ENCODE peak calls at places on chromosomes 6 and 20, in five cellular contexts. One of them, this sample, is unnamed.

GRCh38 chr20:62692176-62692575 is 16.5 kb upstream of the NTSR1 start:
- DNase-seq in stimulated activated CD4-positive, alpha-beta T cell treated with anti-CD3 and anti-CD28 coated beads, Interleukin-2, amount 100 ng/mL, for 48 hours: no peak
- DNase-seq in cerebellar cortex: no peak
- DNase-seq in Right ventricle myocardium inferior: no peak
- DNase-seq in NCI-H1417: peak
- DNase-seq in this sample: peak

GRCh38 chr6:148508401-148509151 is 165.9 kb downstream of the SASH1 start:
- DNase-seq in stimulated activated CD4-positive, alpha-beta T cell treated with anti-CD3 and anti-CD28 coated beads, Interleukin-2, amount 100 ng/mL, for 48 hours: no peak
- DNase-seq in cerebellar cortex: no peak
- DNase-seq in Right ventricle myocardium inferior: no peak
- DNase-seq in NCI-H1417: no peak
- DNase-seq in this sample: no peak

GRCh38 chr20:3797226-3797545 is 1.1 kb downstream of the CDC25B start:
- DNase-seq in stimulated activated CD4-positive, alpha-beta T cell treated with anti-CD3 and anti-CD28 coated beads, Interleukin-2, amount 100 ng/mL, for 48 hours: no peak
- DNase-seq in cerebellar cortex: no peak
- DNase-seq in Right ventricle myocardium inferior: peak
- DNase-seq in NCI-H1417: no peak
- DNase-seq in this sample: no peak

GRCh38 chr6:107230448-107230847 is 115.1 kb upstream of the BEND3 start:
- DNase-seq in stimulated activated CD4-positive, alpha-beta T cell treated with anti-CD3 and anti-CD28 coated beads, Interleukin-2, amount 100 ng/mL, for 48 hours: no peak
- DNase-seq in cerebellar cortex: no peak
- DNase-seq in Right ventricle myocardium inferior: no peak
- DNase-seq in NCI-H1417: no peak
- DNase-seq in this sample: peak

GRCh38 chr20:51661609-51662178 is 106.5 kb downstream of the ATP9A start:
- DNase-seq in stimulated activated CD4-positive, alpha-beta T cell treated with anti-CD3 and anti-CD28 coated beads, Interleukin-2, amount 100 ng/mL, for 48 hours: peak
- DNase-seq in cerebellar cortex: no peak
- DNase-seq in Right ventricle myocardium inferior: no peak
- DNase-seq in NCI-H1417: no peak
- DNase-seq in this sample: no peak

GRCh38 chr6:108650325-108650724 is 89.6 kb downstream of the FOXO3 start:
- DNase-seq in stimulated activated CD4-positive, alpha-beta T cell treated with anti-CD3 and anti-CD28 coated beads, Interleukin-2, amount 100 ng/mL, for 48 hours: no peak
- DNase-seq in cerebellar cortex: no peak
- DNase-seq in Right ventricle myocardium inferior: no peak
- DNase-seq in NCI-H1417: no peak
- DNase-seq in this sample: no peak

GRCh38 chr6:132684267-132684666 is 25.3 kb upstream of the TAAR1 start:
- DNase-seq in stimulated activated CD4-positive, alpha-beta T cell treated with anti-CD3 and anti-CD28 coated beads, Interleukin-2, amount 100 ng/mL, for 48 hours: no peak
- DNase-seq in cerebellar cortex: no peak
- DNase-seq in Right ventricle myocardium inferior: no peak
- DNase-seq in NCI-H1417: peak
- DNase-seq in this sample: no peak

GRCh38 chr20:1062334-1063015 is 55.9 kb upstream of the PSMF1 start:
- DNase-seq in stimulated activated CD4-positive, alpha-beta T cell treated with anti-CD3 and anti-CD28 coated beads, Interleukin-2, amount 100 ng/mL, for 48 hours: no peak
- DNase-seq in cerebellar cortex: no peak
- DNase-seq in Right ventricle myocardium inferior: no peak
- DNase-seq in NCI-H1417: no peak
- DNase-seq in this sample: no peak

GRCh38 chr6:148239215-148239614 is 103.4 kb upstream of the SASH1 start:
- DNase-seq in stimulated activated CD4-positive, alpha-beta T cell treated with anti-CD3 and anti-CD28 coated beads, Interleukin-2, amount 100 ng/mL, for 48 hours: no peak
- DNase-seq in cerebellar cortex: no peak
- DNase-seq in Right ventricle myocardium inferior: no peak
- DNase-seq in NCI-H1417: no peak
- DNase-seq in this sample: no peak

GRCh38 chr6:153170511-153170910 is 39.4 kb upstream of the RGS17 start:
- DNase-seq in stimulated activated CD4-positive, alpha-beta T cell treated with anti-CD3 and anti-CD28 coated beads, Interleukin-2, amount 100 ng/mL, for 48 hours: no peak
- DNase-seq in cerebellar cortex: no peak
- DNase-seq in Right ventricle myocardium inferior: no peak
- DNase-seq in NCI-H1417: no peak
- DNase-seq in this sample: no peak

GRCh38 chr6:45930419-45931059 is 85.1 kb downstream of the CLIC5 start:
- DNase-seq in stimulated activated CD4-positive, alpha-beta T cell treated with anti-CD3 and anti-CD28 coated beads, Interleukin-2, amount 100 ng/mL, for 48 hours: peak
- DNase-seq in cerebellar cortex: peak
- DNase-seq in Right ventricle myocardium inferior: peak
- DNase-seq in NCI-H1417: peak
- DNase-seq in this sample: peak

GRCh38 chr6:138242987-138243592 is 24.8 kb upstream of the PBOV1 start:
- DNase-seq in stimulated activated CD4-positive, alpha-beta T cell treated with anti-CD3 and anti-CD28 coated beads, Interleukin-2, amount 100 ng/mL, for 48 hours: no peak
- DNase-seq in cerebellar cortex: peak
- DNase-seq in Right ventricle myocardium inferior: no peak
- DNase-seq in NCI-H1417: peak
- DNase-seq in this sample: no peak

GRCh38 chr6:157468574-157468973 is 87.6 kb downstream of the ZDHHC14 start:
- DNase-seq in stimulated activated CD4-positive, alpha-beta T cell treated with anti-CD3 and anti-CD28 coated beads, Interleukin-2, amount 100 ng/mL, for 48 hours: no peak
- DNase-seq in cerebellar cortex: no peak
- DNase-seq in Right ventricle myocardium inferior: no peak
- DNase-seq in NCI-H1417: no peak
- DNase-seq in this sample: no peak

GRCh38 chr20:50146732-50147662 is 6.5 kb downstream of the PEDS1 start:
- DNase-seq in stimulated activated CD4-positive, alpha-beta T cell treated with anti-CD3 and anti-CD28 coated beads, Interleukin-2, amount 100 ng/mL, for 48 hours: peak
- DNase-seq in cerebellar cortex: no peak
- DNase-seq in Right ventricle myocardium inferior: no peak
- DNase-seq in NCI-H1417: no peak
- DNase-seq in this sample: no peak

GRCh38 chr6:16238057-16238657 is at the start of gene GMPR:
- DNase-seq in stimulated activated CD4-positive, alpha-beta T cell treated with anti-CD3 and anti-CD28 coated beads, Interleukin-2, amount 100 ng/mL, for 48 hours: peak
- DNase-seq in cerebellar cortex: no peak
- DNase-seq in Right ventricle myocardium inferior: peak
- DNase-seq in NCI-H1417: peak
- DNase-seq in this sample: no peak

GRCh38 chr6:111551521-111552231 is 54.0 kb downstream of the TRAF3IP2 start:
- DNase-seq in stimulated activated CD4-positive, alpha-beta T cell treated with anti-CD3 and anti-CD28 coated beads, Interleukin-2, amount 100 ng/mL, for 48 hours: no peak
- DNase-seq in cerebellar cortex: peak
- DNase-seq in Right ventricle myocardium inferior: no peak
- DNase-seq in NCI-H1417: peak
- DNase-seq in this sample: peak

GRCh38 chr20:59958626-59959025 is 403 bp downstream of the CDH26 start:
- DNase-seq in stimulated activated CD4-positive, alpha-beta T cell treated with anti-CD3 and anti-CD28 coated beads, Interleukin-2, amount 100 ng/mL, for 48 hours: no peak
- DNase-seq in cerebellar cortex: no peak
- DNase-seq in Right ventricle myocardium inferior: no peak
- DNase-seq in NCI-H1417: no peak
- DNase-seq in this sample: no peak

GRCh38 chr20:7966176-7966575 is 25.9 kb upstream of the HAO1 start:
- DNase-seq in stimulated activated CD4-positive, alpha-beta T cell treated with anti-CD3 and anti-CD28 coated beads, Interleukin-2, amount 100 ng/mL, for 48 hours: no peak
- DNase-seq in cerebellar cortex: no peak
- DNase-seq in Right ventricle myocardium inferior: no peak
- DNase-seq in NCI-H1417: peak
- DNase-seq in this sample: no peak

GRCh38 chr6:144314003-144314485 is 28.9 kb downstream of the UTRN start:
- DNase-seq in stimulated activated CD4-positive, alpha-beta T cell treated with anti-CD3 and anti-CD28 coated beads, Interleukin-2, amount 100 ng/mL, for 48 hours: no peak
- DNase-seq in cerebellar cortex: peak
- DNase-seq in Right ventricle myocardium inferior: no peak
- DNase-seq in NCI-H1417: no peak
- DNase-seq in this sample: peak